ENCODE peak calls at places on chromosomes 2 and 18, in four cellular contexts. W is spleen, M is sigmoid colon, C is HCT116. F is an unnamed sample.

GRCh38 chr2:1238571-1239138 is 174.6 kb upstream of the TPO start:
- DNase-seq in W (no peak), C (no peak), M (no peak), F (no peak)

GRCh38 chr2:173205375-173205774 is 129.7 kb downstream of the MAP3K20 start:
- DNase-seq in W (no peak), C (no peak), M (peak), F (peak)

GRCh38 chr2:237075749-237076599 is 9.7 kb upstream of the COPS8 start:
- DNase-seq in M (no peak), W (no peak), C (no peak), F (no peak)

GRCh38 chr2:108184421-108184820 is 55.3 kb upstream of the SULT1C3 start:
- DNase-seq in C (peak), M (no peak), W (no peak), F (no peak)

GRCh38 chr2:230712443-230713330 is at the start of gene CAB39:
- DNase-seq in C (peak), W (peak), M (peak), F (peak)

GRCh38 chr18:3984163-3984757 is 470.8 kb downstream of the DLGAP1 start:
- DNase-seq in W (no peak), C (no peak), M (no peak), F (no peak)

GRCh38 chr2:231926761-231927565 is 767 bp upstream of the NPPC start:
- DNase-seq in M (peak), C (no peak), W (peak), F (peak)

GRCh38 chr2:218856168-218856895 is 3.3 kb upstream of the WNT6 start:
- DNase-seq in M (peak), C (no peak), W (peak), F (no peak)

GRCh38 chr2:155546715-155547555 is 785.6 kb downstream of the NR4A2 start:
- DNase-seq in C (no peak), W (no peak), M (no peak), F (no peak)

GRCh38 chr2:97664636-97664970 is 759 bp upstream of the ACTR1B start:
- DNase-seq in W (no peak), M (no peak), C (peak), F (no peak)

GRCh38 chr2:59034791-59035190 is 793.7 kb upstream of the FANCL start:
- DNase-seq in C (no peak), W (no peak), M (peak), F (no peak)

GRCh38 chr2:176419591-176420071 is 150.4 kb downstream of the MTX2 start:
- DNase-seq in M (no peak), W (no peak), C (no peak), F (no peak)

GRCh38 chr2:96698221-96698861 is 41.5 kb downstream of the LMAN2L start:
- DNase-seq in C (no peak), M (peak), W (no peak), F (peak)

GRCh38 chr2:32559136-32559535 is 68.7 kb upstream of the TTC27 start:
- DNase-seq in C (no peak), M (peak), W (no peak), F (no peak)

GRCh38 chr2:112140413-112140802 is 2.2 kb downstream of the FBLN7 start:
- DNase-seq in M (no peak), C (no peak), W (no peak), F (no peak)

GRCh38 chr2:70902579-70902978 is 33.1 kb upstream of the ATP6V1B1 start:
- DNase-seq in W (no peak), C (no peak), M (no peak), F (no peak)

GRCh38 chr2:190407662-190408537 is at the start of gene MFSD6:
- DNase-seq in C (no peak), W (peak), M (peak), F (peak)

GRCh38 chr2:8352300-8352699 is 329.6 kb upstream of the ID2 start:
- DNase-seq in C (no peak), W (no peak), M (no peak), F (no peak)

DNA sequence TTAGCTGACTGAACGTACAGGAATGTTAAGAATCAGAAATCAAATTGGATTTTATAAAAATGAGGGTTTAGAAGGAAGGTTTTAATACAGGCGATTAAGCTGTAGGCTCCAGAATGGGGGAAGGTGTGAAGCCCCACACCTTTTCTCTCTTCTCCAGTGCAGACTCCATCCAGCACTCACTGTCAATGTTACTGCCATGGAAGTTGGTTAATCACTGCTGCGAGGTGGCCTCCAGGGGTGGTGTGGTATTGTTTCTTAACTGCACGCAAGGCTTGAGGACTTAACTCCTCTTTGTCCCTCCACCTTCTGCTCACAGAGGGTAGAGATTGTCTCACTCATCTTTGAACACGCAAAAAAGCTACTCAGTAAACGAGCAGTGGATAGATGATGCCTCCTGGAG is 26.9 kb upstream of the YWHAQ start:
- DNase-seq in M (no peak), W (no peak), C (no peak), F (no peak)
- TF ChIP-seq POLR2AphosphoS5 in M (no peak), W (no peak), C (no peak), F (no peak)

DNA sequence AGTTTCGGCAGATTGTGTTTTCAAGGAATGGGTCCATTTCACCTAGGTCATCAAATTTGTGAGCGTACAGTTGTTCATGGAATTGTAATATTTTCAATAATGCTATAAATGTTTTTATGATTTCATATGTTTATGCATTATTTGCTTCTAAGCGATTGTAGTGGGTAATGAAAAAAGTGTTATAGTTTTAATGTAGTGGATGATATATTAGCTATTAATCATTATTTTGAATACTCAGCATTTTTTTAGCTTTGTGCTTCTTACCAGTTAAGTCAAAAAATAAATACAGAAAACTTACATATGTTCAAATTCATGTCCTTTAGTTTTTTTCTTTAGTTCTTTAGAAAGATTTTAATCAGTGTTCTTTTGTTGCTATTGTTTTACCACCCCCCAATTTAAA is 677.0 kb downstream of the STK39 start:
- DNase-seq in C (no peak), W (no peak), M (no peak), F (no peak)
- TF ChIP-seq POLR2A in C (no peak), W (no peak), M (no peak), F (no peak)

GRCh38 chr2:203532957-203533695 is 2.0 kb downstream of the RAPH1 start:
- DNase-seq in C (no peak), M (no peak), W (no peak), F (peak)

GRCh38 chr2:203533696-203534471 is 1.2 kb downstream of the RAPH1 start:
- DNase-seq in M (no peak), C (no peak), W (no peak), F (no peak)

GRCh38 chr2:203534486-203535077 is 519 bp downstream of the RAPH1 start:
- DNase-seq in M (peak), C (no peak), W (peak), F (peak)

GRCh38 chr2:203535784-203536590 is 886 bp upstream of the RAPH1 start:
- DNase-seq in M (no peak), W (no peak), C (no peak), F (no peak)

GRCh38 chr2:203535078-203535783 is at the start of gene RAPH1:
- DNase-seq in C (peak), M (peak), W (peak), F (peak)
- TF ChIP-seq POLR2AphosphoS5 in C (peak), M (no peak), W (peak), F (peak)

DNA sequence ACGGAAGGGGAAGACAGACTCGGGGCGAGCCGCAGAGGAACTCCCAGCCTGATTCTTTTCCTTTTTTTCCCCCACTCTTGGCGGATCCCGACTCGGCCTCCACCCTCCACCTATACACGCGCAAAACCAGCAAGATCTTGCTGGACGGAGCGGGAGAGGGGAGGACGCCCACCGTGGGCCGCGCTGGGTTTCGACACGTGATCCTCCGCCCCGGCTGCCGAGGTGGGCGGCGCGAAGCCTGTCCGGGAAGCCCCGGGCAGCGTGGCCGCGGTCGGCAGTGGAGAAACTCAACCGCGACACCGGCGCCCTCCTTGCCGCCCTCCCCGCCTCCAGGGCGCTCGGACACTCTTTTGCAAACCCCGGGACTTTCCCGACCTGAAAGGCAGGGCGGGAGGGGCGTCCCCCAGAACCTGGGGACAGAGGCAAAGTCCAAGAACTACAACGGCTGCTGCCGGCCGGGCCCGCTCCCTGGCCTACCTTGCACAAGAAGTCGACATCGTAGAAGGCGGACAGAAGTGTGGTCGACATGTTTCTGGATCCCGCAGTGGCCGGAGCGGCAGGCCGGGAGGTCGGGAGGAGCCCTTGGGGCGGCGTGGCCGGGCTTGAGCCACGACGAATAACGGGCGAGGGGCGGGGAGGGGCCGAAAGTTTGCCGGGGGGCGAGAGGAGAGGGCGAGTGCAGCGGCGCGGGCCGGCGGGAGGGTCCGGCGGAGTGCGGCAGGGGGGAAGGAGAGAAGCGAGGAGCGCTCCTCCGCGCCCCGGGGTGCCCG is 433 bp downstream of the ZFP36L2 start:
- DNase-seq in M (peak), W (peak), C (no peak), F (peak)
- TF ChIP-seq POLR2A in M (peak), W (peak), C (peak), F (peak)

DNA sequence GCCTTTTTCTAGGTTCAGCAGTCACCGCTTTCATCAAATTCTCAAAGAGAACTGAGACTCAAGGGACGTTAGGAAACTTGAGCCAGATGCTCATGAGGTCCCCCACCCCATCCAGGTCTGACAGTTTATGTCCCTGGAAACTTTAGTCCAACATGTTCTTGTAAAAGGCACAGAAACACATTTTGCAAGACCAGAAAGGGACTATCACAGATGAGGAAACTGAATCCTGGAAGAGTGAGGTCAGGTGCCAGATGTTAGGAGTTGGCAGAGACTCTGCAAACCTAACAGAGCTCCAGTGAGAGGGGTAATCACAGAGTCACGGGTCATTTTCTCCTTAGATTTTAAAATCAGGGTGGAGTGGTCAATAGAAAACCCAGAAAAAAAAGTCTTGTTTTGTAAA is 76.6 kb downstream of the RDH14 start:
- DNase-seq in M (peak), W (no peak), C (no peak), F (no peak)
- TF ChIP-seq POLR2AphosphoS5 in M (peak), W (no peak), C (no peak), F (no peak)

DNA sequence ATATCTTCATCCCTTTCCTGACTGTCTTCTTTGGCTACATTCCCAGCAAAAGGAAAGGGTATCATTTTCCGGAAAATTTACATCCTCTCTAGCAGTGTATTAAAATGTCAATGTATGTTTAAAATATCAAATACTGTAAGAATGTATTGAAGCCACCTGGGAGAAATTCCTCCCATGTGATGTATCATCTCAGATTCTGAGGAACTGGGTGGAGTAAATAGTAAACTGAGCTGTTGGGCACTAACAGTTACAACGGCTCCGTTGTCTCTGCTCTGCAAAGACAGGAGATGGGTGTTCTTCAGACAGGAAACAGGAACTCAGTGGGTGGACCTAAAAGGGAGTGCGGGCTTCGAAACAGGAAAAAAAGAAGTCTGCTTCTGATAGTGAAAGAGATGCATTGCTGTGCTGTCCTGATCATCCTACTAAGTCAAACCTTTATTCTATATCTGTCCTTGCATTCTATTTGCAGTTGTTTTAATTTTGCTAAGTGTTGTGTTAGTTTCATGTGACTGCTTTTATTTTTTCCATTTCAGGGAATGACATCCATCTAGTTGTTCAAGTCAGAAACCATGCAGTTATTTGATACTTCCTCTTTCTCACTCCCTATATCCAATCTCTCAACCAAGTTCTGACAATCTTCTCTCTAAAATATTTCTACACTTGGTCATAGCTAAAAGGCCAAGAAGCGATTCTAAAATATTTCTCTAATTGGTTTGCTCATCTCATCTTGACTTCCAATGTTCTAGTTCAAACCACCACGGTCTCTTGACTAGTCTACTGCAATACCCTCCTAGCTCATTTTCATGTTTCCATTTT is 19.4 kb downstream of the DOK1 start:
- DNase-seq in C (no peak), M (no peak), W (no peak), F (no peak)
- TF ChIP-seq POLR2A in C (no peak), M (no peak), W (no peak), F (no peak)

GRCh38 chr2:235639387-235639786 is 145.5 kb downstream of the AGAP1 start:
- DNase-seq in M (peak), W (no peak), C (no peak), F (no peak)
- TF ChIP-seq POLR2AphosphoS5 in M (peak), W (peak), C (no peak), F (peak)

DNA sequence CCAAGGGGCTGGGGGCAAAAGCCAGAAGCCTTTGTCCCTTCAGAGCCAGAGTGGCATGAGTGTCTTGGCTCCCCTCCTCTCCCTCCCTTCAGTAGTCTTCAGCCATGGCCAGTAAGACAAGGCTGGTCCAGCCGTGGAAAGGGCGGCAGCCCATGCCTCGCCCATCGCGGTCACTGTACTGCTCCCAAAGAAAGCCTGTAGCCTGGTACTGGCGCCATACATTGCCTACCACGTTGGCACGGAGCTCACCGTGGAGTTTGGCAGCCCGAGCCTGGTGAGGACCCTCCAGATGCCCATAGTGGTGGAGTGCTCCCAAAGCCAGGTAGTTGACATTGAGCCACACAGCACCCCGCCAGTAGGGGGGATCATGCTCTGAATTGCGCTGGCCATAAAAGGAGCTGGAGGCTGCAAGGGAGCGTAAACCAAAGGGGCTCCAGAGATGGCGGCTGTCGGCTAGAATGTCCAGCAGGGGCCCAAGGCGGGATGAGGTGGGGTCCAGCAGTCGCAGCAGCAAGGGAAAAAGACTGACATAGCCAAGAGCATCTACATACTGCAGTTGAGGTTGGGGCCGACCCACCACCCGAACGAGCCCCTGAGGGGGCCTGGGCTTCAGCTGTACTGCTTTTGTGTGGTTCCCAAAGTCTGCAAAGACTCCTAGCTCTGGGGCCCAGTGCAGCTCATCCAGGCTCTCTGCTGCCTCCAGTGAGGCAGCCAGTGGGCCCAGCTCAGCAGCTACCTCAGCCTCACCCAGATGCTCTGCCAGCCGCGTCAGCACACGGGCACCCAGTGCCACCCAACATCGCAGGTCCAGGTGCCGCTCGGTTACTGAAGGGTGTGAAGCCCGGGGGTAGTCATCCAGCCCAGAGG is 3.2 kb downstream of the WBP1 start:
- DNase-seq in C (no peak), M (no peak), W (peak), F (no peak)
- TF ChIP-seq POLR2A in C (no peak), M (no peak), W (no peak), F (no peak)

GRCh38 chr2:121282800-121283382 is 2.1 kb downstream of the TFCP2L1 start:
- DNase-seq in M (no peak), C (no peak), W (no peak), F (peak)

GRCh38 chr2:121281694-121282093 is 3.3 kb downstream of the TFCP2L1 start:
- DNase-seq in W (no peak), M (no peak), C (no peak), F (no peak)

GRCh38 chr2:121284424-121285076 is 452 bp downstream of the TFCP2L1 start:
- DNase-seq in M (no peak), W (peak), C (no peak), F (no peak)

GRCh38 chr2:121285077-121285449 is at the start of gene TFCP2L1:
- DNase-seq in M (no peak), W (no peak), C (no peak), F (peak)

GRCh38 chr2:121283670-121284245 is 1.2 kb downstream of the TFCP2L1 start:
- DNase-seq in C (no peak), M (no peak), W (no peak), F (no peak)
- TF ChIP-seq POLR2AphosphoS5 in C (no peak), M (no peak), W (no peak), F (no peak)